ENCODE peak calls at places on chromosome 20, in nine cellular contexts. J is heart right ventricle, B is pancreas, F is stomach, N is esophagus squamous epithelium, V is astrocyte of the spinal cord, A is lower lobe of right lung, O is IMR-90, K is left ventricle myocardium inferior. E is an unnamed sample.

GRCh38 chr20:13771853-13772453 is 12.8 kb downstream of the ESF1 start:
- DNase-seq in J (no peak), B (no peak), F (no peak), N (no peak), V (peak), A (no peak), O (peak), K (no peak), E (peak)

GRCh38 chr20:51368461-51369211 is 173.9 kb downstream of the NFATC2 start:
- DNase-seq in J (no peak), B (no peak), F (no peak), N (no peak), V (peak), A (no peak), O (peak), K (no peak), E (peak)

GRCh38 chr20:3238616-3239025 is 369 bp downstream of the SLC4A11 start:
- DNase-seq in J (peak), B (no peak), F (peak), N (no peak), V (no peak), A (no peak), O (no peak), K (no peak), E (no peak)

GRCh38 chr20:63689046-63690000 is 7.1 kb upstream of the TNFRSF6B start:
- DNase-seq in J (no peak), B (peak), F (no peak), N (no peak), V (no peak), A (no peak), O (no peak), K (no peak), E (no peak)

GRCh38 chr20:59190509-59190908 is 26.9 kb downstream of the ZNF831 start:
- DNase-seq in J (no peak), B (no peak), F (no peak), N (no peak), V (no peak), A (no peak), O (no peak), K (no peak), E (no peak)

GRCh38 chr20:23874747-23875146 is 4.8 kb downstream of the CST5 start:
- DNase-seq in J (no peak), B (no peak), F (no peak), N (no peak), V (no peak), A (no peak), O (no peak), K (no peak), E (no peak)

GRCh38 chr20:6769953-6770831 is 2.7 kb downstream of the BMP2 start:
- DNase-seq in J (peak), B (peak), F (peak), N (no peak), V (peak), A (peak), O (no peak), K (peak), E (peak)

GRCh38 chr20:48295966-48296421 is 510.7 kb upstream of the SULF2 start:
- DNase-seq in J (no peak), B (no peak), F (no peak), N (no peak), V (peak), A (no peak), O (peak), K (no peak), E (peak)

DNA sequence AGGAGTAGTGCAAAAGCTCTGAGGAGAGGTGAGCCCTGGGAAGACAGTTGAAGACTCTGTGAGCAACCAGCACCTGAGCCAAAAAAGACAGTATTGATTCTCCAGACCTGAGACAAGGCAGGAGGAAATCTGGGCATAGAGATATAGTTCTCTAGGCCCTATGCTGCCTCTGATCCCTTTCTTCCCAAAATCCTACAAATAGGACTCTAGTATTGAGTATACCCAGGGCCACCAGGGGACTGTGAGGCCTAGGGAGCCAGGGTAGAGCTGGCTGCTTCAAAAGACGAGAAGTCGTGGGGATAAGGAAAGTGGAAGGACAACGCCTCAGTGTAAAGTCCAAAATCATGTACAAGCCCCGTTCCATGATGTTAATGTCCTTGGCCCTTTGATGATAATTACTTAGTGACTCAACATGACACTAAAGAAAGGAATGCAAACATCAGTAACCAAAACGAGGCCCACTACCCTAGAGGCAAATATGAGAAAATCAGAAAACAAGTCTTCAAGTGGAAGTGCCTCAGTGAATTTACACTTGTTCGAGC is 197.3 kb upstream of the PROKR2 start:
- DNase-seq in J (no peak), B (no peak), F (no peak), N (no peak), V (peak), A (no peak), O (peak), K (no peak), E (peak)
- TF ChIP-seq CTCF in J (no peak), B (no peak), F (no peak), N (no peak), V (no peak), A (no peak), O (peak), K (no peak), E (no peak)

GRCh38 chr20:44959082-44959895 is 908 bp downstream of the TOMM34 start:
- DNase-seq in J (no peak), B (no peak), F (no peak), N (no peak), V (peak), A (no peak), O (peak), K (no peak), E (peak)
- TF ChIP-seq CTCF in J (no peak), B (no peak), F (no peak), N (no peak), V (no peak), A (no peak), O (peak), K (no peak), E (peak)

GRCh38 chr20:53195882-53196610 is 223.9 kb downstream of the TSHZ2 start:
- DNase-seq in J (no peak), B (no peak), F (no peak), N (no peak), V (no peak), A (no peak), O (no peak), K (no peak), E (no peak)
- TF ChIP-seq CTCF in J (no peak), B (no peak), F (no peak), N (no peak), V (no peak), A (no peak), O (no peak), K (no peak), E (no peak)

GRCh38 chr20:25692499-25692898 is 4.2 kb downstream of the ZNF337 start:
- DNase-seq in J (no peak), B (no peak), F (no peak), N (no peak), V (no peak), A (no peak), O (no peak), K (no peak), E (no peak)
- TF ChIP-seq CTCF in J (no peak), B (no peak), F (no peak), N (no peak), V (no peak), A (no peak), O (no peak), K (no peak), E (no peak)